ENCODE peak calls at places on chromosome 2, in four cellular contexts. H is cardiac muscle cell, L is lower lobe of right lung, Z is kidney. Y is an unnamed sample.
A peak's percentile ranks its signal among the peaks of the same experiment; 100 is the strongest.

GRCh38 chr2:10355471-10356458 is 53.1 kb downstream of the HPCAL1 start:
- DNase-seq in H (no peak), Z (peak; percentile 6), L (no peak), Y (no peak)

GRCh38 chr2:176105727-176106635 is 1.1 kb upstream of the HOXD11 start:
- DNase-seq in L (no peak), H (no peak), Z (peak; percentile 61), Y (no peak)

GRCh38 chr2:24548058-24548457 is 57.0 kb downstream of the NCOA1 start:
- DNase-seq in Z (no peak), L (no peak), H (no peak), Y (no peak)

GRCh38 chr2:222698276-222698675 is 26.8 kb downstream of the MOGAT1 start:
- DNase-seq in Z (no peak), H (no peak), L (no peak), Y (no peak)

GRCh38 chr2:25187729-25188350 is 19.5 kb upstream of the POMC start:
- DNase-seq in L (no peak), H (no peak), Z (no peak), Y (no peak)

GRCh38 chr2:100321881-100322820 is at the start of gene LONRF2:
- DNase-seq in L (peak; percentile 67), Z (peak; percentile 82), H (peak; percentile 1), Y (no peak)

GRCh38 chr2:144460981-144461766 is 58.7 kb downstream of the ZEB2 start:
- DNase-seq in L (no peak), Z (peak; percentile 60), H (peak; percentile 96), Y (no peak)

GRCh38 chr2:58516695-58517094 is 275.6 kb upstream of the FANCL start:
- DNase-seq in L (no peak), H (no peak), Z (no peak), Y (no peak)

GRCh38 chr2:238703436-238703835 is 144.4 kb upstream of the TWIST2 start:
- DNase-seq in Z (no peak), H (no peak), L (no peak), Y (no peak)

GRCh38 chr2:200702646-200703118 is 109.0 kb upstream of the BZW1 start:
- DNase-seq in Z (no peak), H (no peak), L (no peak), Y (no peak)

GRCh38 chr2:16666453-16666801 is 793 bp upstream of the CYRIA start:
- DNase-seq in H (peak; percentile 72), L (no peak), Z (no peak), Y (no peak)

GRCh38 chr2:26521913-26522180 is 43.9 kb upstream of the OTOF start:
- DNase-seq in H (no peak), Z (no peak), L (no peak), Y (no peak)

GRCh38 chr2:151315381-151315903 is 26.0 kb upstream of the NMI start:
- DNase-seq in H (peak; percentile 82), Z (no peak), L (no peak), Y (no peak)

GRCh38 chr2:239275037-239275685 is 125.7 kb downstream of the HDAC4 start:
- DNase-seq in Z (peak; percentile 90), H (peak; percentile 95), L (peak; percentile 81), Y (peak; percentile 96)

GRCh38 chr2:191539068-191539467 is 138.9 kb upstream of the NABP1 start:
- DNase-seq in L (no peak), Z (no peak), H (peak; percentile 57), Y (no peak)

GRCh38 chr2:235634435-235635152 is 140.8 kb downstream of the AGAP1 start:
- DNase-seq in Z (no peak), L (no peak), H (peak; percentile 43), Y (no peak)

GRCh38 chr2:174621323-174621722 is 23.7 kb upstream of the WIPF1 start:
- DNase-seq in Z (no peak), H (no peak), L (no peak), Y (no peak)

GRCh38 chr2:120791961-120792295 is 56.3 kb downstream of the GLI2 start:
- DNase-seq in H (no peak), L (no peak), Z (no peak), Y (no peak)

GRCh38 chr2:84741182-84741822 is 139.6 kb downstream of the TRABD2A start:
- DNase-seq in Z (no peak), L (no peak), H (peak; percentile 38), Y (no peak)

GRCh38 chr2:239249781-239250180 is 151.0 kb downstream of the HDAC4 start:
- DNase-seq in L (peak; percentile 73), Z (peak; percentile 93), H (peak; percentile 84), Y (peak; percentile 78)

DNA sequence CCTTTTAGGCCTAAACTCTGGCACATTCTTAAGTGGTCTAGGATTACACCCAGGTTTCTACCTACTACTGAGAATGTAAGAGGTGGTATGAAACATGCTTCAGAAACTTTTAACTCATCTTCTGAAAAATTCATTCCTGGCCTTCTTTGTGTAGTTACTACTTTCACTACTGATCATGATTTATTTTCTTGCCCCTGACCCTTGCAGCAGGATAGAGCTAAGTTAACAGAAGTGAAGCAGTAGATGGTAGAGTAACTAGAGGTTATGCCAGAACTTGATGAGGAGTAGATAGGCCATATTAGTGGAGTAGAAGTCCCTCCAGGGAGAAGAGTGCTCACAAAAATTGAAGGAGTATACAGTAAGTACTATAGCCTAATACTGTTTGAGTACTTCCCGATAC is 75.5 kb upstream of the MSTN start:
- DNase-seq in L (no peak), H (no peak), Z (no peak), Y (no peak)
- H3K9me3 ChIP-seq in L (no peaks in the 10 kb centered on the region), H (no peaks in the 10 kb centered on the region), Z (no peaks in the 10 kb centered on the region), Y (no peaks in the 10 kb centered on the region)

DNA sequence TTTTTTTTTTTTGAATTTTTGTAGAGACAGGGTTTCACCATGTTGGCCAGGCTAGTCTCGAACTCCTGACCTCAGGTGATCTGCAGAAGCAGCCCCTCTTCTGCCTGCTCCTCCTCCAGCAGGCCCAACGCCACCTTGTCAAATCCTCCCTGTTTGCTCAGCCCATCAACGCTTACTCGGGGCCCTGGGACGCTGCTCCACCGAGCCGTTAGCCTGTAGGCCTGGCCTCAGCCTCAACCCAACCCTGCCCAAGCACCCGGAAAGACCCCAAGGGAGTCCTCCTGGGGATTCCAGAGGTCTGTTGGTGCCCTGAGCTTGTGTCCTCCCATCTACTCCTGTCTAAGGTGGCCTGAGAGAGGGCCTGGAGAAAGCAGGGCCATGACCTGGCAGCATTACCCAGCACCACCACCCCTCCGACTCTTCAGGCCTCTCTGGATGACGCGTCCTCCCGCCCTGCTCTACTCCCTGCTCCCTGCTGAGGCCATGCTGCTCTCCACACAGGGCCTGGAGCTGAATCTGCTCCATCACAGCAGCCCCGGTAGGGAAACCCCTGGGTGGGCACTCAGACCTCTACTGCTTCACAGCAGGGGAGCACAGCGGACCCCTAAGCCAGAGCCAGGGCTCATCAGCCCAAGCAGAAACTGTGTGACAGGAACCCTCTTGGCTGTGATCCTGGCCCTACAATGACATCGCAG is 3.2 kb downstream of the STK25 start:
- DNase-seq in Z (no peak), H (no peak), L (no peak), Y (no peak)
- H3K36me3 ChIP-seq in Z (no peaks in the 10 kb centered on the region), H (no peaks in the 10 kb centered on the region), L (peaks cover 22% of the 10 kb centered on the region), Y (peaks cover 13% of the 10 kb centered on the region)

GRCh38 chr2:216318470-216318869 is 53.8 kb downstream of the MARCHF4 start:
- DNase-seq in L (no peak), Z (no peak), H (no peak), Y (no peak)

GRCh38 chr2:216316743-216317142 is 55.5 kb downstream of the MARCHF4 start:
- DNase-seq in L (no peak), Z (no peak), H (no peak), Y (no peak)

GRCh38 chr2:216317831-216318230 is 54.5 kb downstream of the MARCHF4 start:
- DNase-seq in L (no peak), H (no peak), Z (no peak), Y (no peak)

GRCh38 chr2:216320852-216321251 is 51.4 kb downstream of the MARCHF4 start:
- DNase-seq in L (no peak), H (no peak), Z (no peak), Y (no peak)

DNA sequence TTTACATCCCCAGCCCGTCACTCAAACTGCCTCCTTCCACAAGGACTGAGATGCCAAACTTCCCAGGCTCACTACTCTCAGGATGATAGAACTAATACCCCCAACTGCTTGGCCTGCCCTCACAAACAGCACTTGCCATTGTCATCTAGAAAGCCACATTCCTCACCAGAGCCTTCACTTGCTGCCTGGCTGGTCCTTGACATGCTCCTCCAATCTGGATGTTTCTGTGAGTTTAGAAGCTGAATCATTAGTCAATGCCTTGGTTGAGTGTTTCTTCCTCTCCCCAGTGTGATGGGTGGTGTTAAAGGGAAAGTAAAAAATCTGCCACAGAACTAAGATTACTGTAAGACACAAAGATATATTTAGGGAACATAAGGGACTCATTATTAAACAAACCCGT is 52.5 kb downstream of the MARCHF4 start:
- DNase-seq in H (no peak), Z (no peak), L (no peak), Y (no peak)
- H3K4me3 ChIP-seq in H (no peak overlapping the region), Z (no peak overlapping the region), L (no peak overlapping the region), Y (no peak overlapping the region)

GRCh38 chr2:240526521-240526920 is 31.3 kb downstream of the ANKMY1 start:
- DNase-seq in Z (no peak), H (no peak), L (no peak), Y (peak; percentile 19)

GRCh38 chr2:240530181-240530580 is 27.6 kb downstream of the ANKMY1 start:
- DNase-seq in H (no peak), Z (no peak), L (no peak), Y (peak; percentile 28)

GRCh38 chr2:240529344-240529999 is 28.3 kb downstream of the ANKMY1 start:
- DNase-seq in L (no peak), Z (peak; percentile 42), H (no peak), Y (no peak)

GRCh38 chr2:240527153-240527750 is 30.5 kb downstream of the ANKMY1 start:
- DNase-seq in H (no peak), Z (no peak), L (no peak), Y (no peak)

DNA sequence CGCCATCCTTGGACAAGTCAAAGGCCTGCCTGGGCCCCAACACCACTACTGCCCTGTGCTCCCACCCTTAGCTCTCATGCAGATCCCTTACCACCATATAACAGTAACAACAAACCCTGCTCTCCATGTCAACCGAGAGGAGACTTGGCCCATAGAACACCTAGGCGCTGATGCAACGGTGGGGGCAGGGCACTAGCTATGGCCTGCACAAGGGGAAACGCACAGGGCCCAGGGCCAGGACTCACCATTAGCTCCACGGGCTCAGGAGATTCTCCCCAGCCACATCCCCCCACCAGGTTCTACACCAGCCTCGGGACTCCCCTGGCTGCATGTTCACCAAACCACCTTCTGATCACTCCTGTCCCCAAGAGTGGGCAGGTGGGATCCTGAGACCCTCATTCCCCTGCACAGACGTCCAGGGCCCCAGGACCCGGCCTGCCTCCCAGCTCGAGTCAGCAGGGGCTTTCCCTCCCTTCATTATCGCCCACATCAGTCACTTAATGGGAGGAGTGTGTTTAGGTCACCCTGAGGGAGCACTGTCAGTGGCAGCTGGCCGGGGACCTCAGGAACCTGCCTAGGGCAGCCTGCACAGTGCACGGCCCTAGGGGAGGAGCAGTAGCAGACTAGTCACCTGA is 29.3 kb downstream of the ANKMY1 start:
- DNase-seq in H (no peak), Z (peak; percentile 43), L (no peak), Y (peak; percentile 21)
- H3K9me3 ChIP-seq in H (no peaks in the 10 kb centered on the region), Z (peaks cover 15% of the 10 kb centered on the region), L (peaks cover 20% of the 10 kb centered on the region), Y (peaks cover 8% of the 10 kb centered on the region)

DNA sequence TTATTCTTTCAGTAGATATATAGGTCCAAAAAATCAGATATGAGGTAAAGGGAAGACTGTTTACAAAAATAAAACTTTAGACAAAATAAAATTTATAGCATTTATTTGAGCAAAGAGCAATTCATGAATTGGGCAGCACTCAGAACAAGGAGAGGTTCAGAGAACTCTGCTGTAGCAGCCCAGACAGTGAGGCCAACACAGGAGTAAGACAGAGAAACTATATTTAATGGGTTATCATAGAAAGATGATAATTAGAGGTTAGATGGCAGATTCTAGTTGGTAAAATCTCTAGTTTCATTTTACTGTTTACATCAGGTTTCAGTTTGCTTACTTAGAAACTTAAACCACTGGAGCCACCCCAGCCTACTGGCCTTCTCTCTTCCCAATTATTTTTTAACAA is 30.1 kb upstream of the SP140L start:
- DNase-seq in Z (no peak), H (no peak), L (no peak), Y (no peak)
- H3K36me3 ChIP-seq in Z (no peaks in the 10 kb centered on the region), H (no peaks in the 10 kb centered on the region), L (no peaks in the 10 kb centered on the region), Y (no peaks in the 10 kb centered on the region)

Y was measured in ascending aorta.